ENCODE peak calls at places on chromosomes 12 and 14, in four cellular contexts. D is BJ, T is neuronal stem cell, N is esophagus muscularis mucosa. J is an unnamed sample. For H3K27me3, the result is how much of the 10 kb centered on the place peaks cover.

GRCh38 chr14:95609398-95609990 is 74.6 kb downstream of the GLRX5 start:
- DNase-seq in D (no peak), T (peak), N (no peak), J (no peak)

GRCh38 chr12:5768171-5768879 is 176.7 kb downstream of the ANO2 start:
- DNase-seq in N (peak), D (no peak), T (no peak), J (no peak)

GRCh38 chr14:76083796-76084195 is 67.9 kb upstream of the GPATCH2L start:
- DNase-seq in T (peak), N (no peak), D (no peak), J (no peak)

GRCh38 chr12:47268501-47269459 is 189.0 kb upstream of the AMIGO2 start:
- DNase-seq in N (peak), T (no peak), D (no peak), J (no peak)

GRCh38 chr12:6960291-6961277 is 9.4 kb downstream of the PTPN6 start:
- DNase-seq in T (no peak), D (no peak), N (no peak), J (no peak)

GRCh38 chr14:50087350-50088116 is 28.8 kb downstream of the VCPKMT start:
- DNase-seq in D (no peak), N (no peak), T (no peak), J (no peak)

GRCh38 chr14:35855886-35856481 is 29.8 kb downstream of the BRMS1L start:
- DNase-seq in D (no peak), T (no peak), N (no peak), J (no peak)

GRCh38 chr12:116662612-116663144 is 75.2 kb downstream of the SPRING1 start:
- DNase-seq in T (peak), N (no peak), D (no peak), J (peak)

GRCh38 chr12:6928703-6929407 is 1.1 kb downstream of the ATN1 start:
- DNase-seq in D (no peak), N (no peak), T (no peak), J (no peak)

GRCh38 chr14:38311655-38312054 is 55.8 kb upstream of the CLEC14A start:
- DNase-seq in D (no peak), N (no peak), T (no peak), J (no peak)

GRCh38 chr12:79686171-79686570 is 4.6 kb downstream of the PAWR start:
- DNase-seq in T (no peak), N (no peak), D (no peak), J (no peak)

GRCh38 chr14:64732066-64732465 is 27.8 kb downstream of the PLEKHG3 start:
- DNase-seq in N (no peak), D (no peak), T (no peak), J (no peak)

GRCh38 chr14:49950275-49951250 is 57.7 kb downstream of the ARF6 start:
- DNase-seq in N (no peak), D (no peak), T (no peak), J (no peak)

GRCh38 chr14:101812071-101812470 is 50.6 kb downstream of the PPP2R5C start:
- DNase-seq in D (no peak), T (no peak), N (no peak), J (no peak)

GRCh38 chr14:23115918-23116317 is 3.1 kb downstream of the CEBPE start:
- DNase-seq in N (no peak), T (no peak), D (no peak), J (no peak)
- H3K27me3 ChIP-seq in N (under half), T (under half), D (under half), J (under half)

GRCh38 chr14:97413991-97414717 is 617.0 kb downstream of the VRK1 start:
- DNase-seq in D (no peak), N (no peak), T (no peak), J (no peak)

GRCh38 chr14:97414718-97415098 is 617.5 kb downstream of the VRK1 start:
- DNase-seq in D (no peak), N (no peak), T (no peak), J (no peak)

GRCh38 chr14:97417331-97417730 is 620.1 kb downstream of the VRK1 start:
- DNase-seq in N (no peak), D (no peak), T (no peak), J (no peak)

GRCh38 chr14:97415907-97416306 is 618.7 kb downstream of the VRK1 start:
- DNase-seq in D (no peak), T (no peak), N (no peak), J (no peak)

DNA sequence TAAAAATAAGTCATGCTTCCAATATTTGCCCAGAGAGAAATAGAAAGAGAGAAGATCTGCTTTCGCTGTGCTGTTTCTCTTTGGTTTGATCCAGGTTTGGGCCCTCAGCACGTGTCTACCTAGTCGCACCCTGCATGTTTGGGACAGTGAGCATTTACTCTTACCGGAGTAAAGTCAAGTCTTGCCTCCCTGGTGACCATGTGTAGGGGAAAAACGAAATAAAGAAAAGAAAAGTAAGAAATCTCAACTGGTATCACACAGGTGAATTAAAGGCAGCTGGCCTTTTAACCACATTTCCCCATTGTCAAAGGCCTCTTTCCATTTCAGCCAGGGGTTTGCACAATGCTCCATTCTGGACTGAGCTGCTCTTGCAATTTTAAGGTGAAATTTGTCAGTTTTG is 619.4 kb downstream of the VRK1 start:
- DNase-seq in N (no peak), D (no peak), T (no peak), J (no peak)
- H3K27me3 ChIP-seq in N (under half), D (under half), T (half or more), J (under half)

GRCh38 chr12:94815450-94815849 is 165.1 kb upstream of the TMCC3 start:
- DNase-seq in T (no peak), D (no peak), N (peak), J (no peak)

GRCh38 chr12:94813314-94813713 is 163.0 kb upstream of the TMCC3 start:
- DNase-seq in N (no peak), T (no peak), D (no peak), J (no peak)

GRCh38 chr12:94815958-94816357 is 165.6 kb upstream of the TMCC3 start:
- DNase-seq in D (no peak), N (peak), T (peak), J (no peak)

GRCh38 chr12:94817695-94818075 is 167.3 kb upstream of the TMCC3 start:
- DNase-seq in T (no peak), D (no peak), N (no peak), J (no peak)

GRCh38 chr12:94818970-94819369 is 168.6 kb upstream of the TMCC3 start:
- DNase-seq in T (no peak), D (no peak), N (peak), J (no peak)
- H3K27me3 ChIP-seq in T (under half), D (under half), N (under half), J (under half)

DNA sequence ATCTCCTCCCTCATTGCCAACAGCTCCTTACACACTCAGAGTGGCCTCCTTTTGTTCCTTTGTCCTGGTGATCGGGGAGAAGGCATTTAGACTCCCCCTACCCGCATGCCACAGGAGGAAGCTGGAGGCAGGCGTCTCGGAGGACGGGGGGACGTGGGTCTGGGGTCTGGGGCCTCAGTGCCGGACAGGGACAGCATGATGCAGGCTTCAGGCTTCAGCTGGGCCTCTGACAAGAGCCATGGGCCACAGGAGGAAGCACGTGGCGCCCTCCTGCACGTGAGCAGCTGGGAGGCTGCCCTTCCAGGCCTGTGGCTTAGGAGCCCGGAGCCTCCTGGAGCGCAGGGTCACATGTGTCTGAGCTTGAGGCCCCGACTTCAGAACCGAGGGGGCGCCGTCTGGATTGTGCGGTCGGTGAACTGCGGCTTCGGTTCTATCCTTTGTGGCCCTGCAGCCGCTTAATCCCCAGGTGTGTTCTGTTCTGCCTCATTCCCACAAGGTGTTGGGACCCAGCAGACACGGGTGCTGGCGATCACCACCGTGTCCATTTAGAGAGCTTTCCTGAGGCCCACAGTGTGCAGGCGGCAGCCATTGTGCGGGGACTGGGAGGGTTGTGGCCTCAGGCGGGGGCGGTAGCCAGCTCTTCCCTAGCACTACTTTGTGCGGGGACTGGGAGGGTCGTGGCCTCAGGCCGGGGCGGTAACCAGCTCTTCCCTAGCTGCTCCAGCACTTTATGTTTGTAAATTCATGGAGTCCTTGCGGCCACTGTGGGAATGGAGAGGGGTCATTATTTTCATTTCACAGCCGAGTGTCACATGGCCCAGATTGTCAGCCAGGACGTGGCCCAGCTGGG is 150.1 kb downstream of the ADGRD1 start:
- DNase-seq in N (no peak), D (no peak), T (peak), J (no peak)
- H3K27me3 ChIP-seq in N (under half), D (under half), T (under half), J (under half)

DNA sequence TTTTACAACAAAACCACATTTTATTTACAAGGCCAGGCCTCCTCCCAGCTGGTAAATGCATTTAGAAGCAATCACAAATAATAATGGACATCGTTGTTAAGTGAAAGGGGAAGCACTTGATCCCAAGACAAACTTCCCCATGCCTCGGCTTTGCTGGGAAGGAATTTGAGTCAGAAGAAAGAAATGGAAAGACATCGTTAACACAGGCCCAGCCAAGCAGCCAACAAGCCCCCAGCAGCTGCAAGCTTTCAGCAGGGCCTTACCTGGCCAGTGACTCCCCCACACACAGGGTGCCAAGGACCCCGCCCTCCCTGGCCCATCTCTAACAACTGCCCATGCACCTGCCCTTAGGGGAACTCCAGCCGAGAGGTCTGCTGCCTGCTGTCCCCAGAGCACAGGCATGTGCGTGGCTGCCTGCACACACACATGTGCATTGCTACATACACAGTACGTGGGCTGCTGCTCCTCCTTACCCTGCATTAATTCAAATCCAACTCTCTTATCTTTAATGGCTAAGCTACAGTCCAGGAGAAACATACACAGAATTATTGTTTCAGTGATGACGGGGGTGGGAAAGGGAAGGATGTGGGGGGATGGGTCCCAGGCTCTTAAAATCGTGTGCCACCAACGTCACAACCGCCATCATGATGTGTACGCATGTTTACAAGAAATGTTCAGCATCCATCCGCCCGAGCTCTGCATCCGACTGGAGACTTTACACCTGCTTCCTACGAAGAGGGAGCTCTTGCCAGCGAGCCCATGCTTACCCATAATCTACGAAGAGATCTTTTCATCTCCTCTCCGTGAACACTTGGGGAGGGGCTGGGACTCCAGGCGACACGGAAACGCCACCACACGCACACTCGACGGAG is 9.8 kb downstream of the BCL11B start:
- DNase-seq in T (no peak), D (no peak), N (no peak), J (no peak)
- H3K27me3 ChIP-seq in T (half or more), D (under half), N (under half), J (under half)

GRCh38 chr12:54558759-54559158 is 9.4 kb downstream of the PDE1B start:
- DNase-seq in T (no peak), D (no peak), N (no peak), J (no peak)

GRCh38 chr12:54560374-54560858 is 11.0 kb downstream of the PDE1B start:
- DNase-seq in N (peak), T (peak), D (no peak), J (no peak)

GRCh38 chr12:54563787-54564186 is 14.4 kb downstream of the PDE1B start:
- DNase-seq in D (no peak), T (no peak), N (no peak), J (no peak)

GRCh38 chr12:54562720-54563356 is 13.4 kb downstream of the PDE1B start:
- DNase-seq in D (no peak), T (no peak), N (no peak), J (no peak)

DNA sequence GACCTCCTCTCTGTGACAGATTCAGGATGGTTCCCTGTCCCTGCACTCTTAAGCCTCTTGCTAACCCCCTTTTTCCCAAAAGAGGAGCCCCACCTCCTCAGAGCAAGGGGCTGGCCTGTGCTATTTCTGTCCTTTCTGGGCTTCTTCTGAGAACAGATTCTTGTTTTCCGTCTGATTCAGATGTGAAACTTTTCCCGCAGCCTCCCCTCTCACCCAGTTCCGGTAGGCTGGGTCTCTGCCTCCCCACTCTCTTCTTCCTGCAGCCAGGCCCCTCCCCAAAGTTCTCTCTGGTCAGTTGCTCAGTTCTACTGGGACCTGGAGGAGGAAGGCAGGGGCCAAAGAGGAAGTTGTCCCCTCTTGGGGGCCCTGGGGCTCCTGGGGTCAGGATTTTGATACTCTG is 11.8 kb downstream of the PDE1B start:
- DNase-seq in N (no peak), D (no peak), T (no peak), J (no peak)
- H3K27me3 ChIP-seq in N (under half), D (under half), T (under half), J (under half)

GRCh38 chr12:49344486-49345047 is 2.1 kb upstream of the DNAJC22 start:
- DNase-seq in N (no peak), T (no peak), D (no peak), J (no peak)

GRCh38 chr12:49345048-49345839 is 1.4 kb upstream of the DNAJC22 start:
- DNase-seq in D (no peak), T (no peak), N (no peak), J (no peak)

GRCh38 chr12:49346659-49347306 is at the start of gene DNAJC22:
- DNase-seq in N (no peak), D (no peak), T (no peak), J (no peak)

GRCh38 chr12:49347307-49348237 is 884 bp downstream of the DNAJC22 start:
- DNase-seq in D (no peak), T (peak), N (no peak), J (peak)

GRCh38 chr12:49345840-49346658 is 639 bp upstream of the DNAJC22 start:
- DNase-seq in N (no peak), T (no peak), D (no peak), J (no peak)
- H3K27me3 ChIP-seq in N (under half), T (half or more), D (under half), J (half or more)

J was measured in AG04450.